ENCODE peak calls at places on chromosomes 11 and 22, in ten cellular contexts. Z is adrenal gland; L is NCI-H1417; W is activated T-cell treated with anti-CD3 and anti-CD28 coated beads for 1 hour; G is skeletal muscle cell; N is stimulated activated CD4-positive, alpha-beta T cell treated with anti-CD3 and anti-CD28 coated beads, Interleukin-2, amount 100 ng/mL, for 4 hours; O is NCI-H1930; B is cardiac fibroblast; I is RWPE1; X is astrocyte of the spinal cord. H is an unnamed sample.

GRCh38 chr22:38131399-38131798 is 20.9 kb upstream of the BAIAP2L2 start:
- DNase-seq in G (no peak), Z (no peak), X (no peak), I (no peak), N (no peak), O (no peak), B (no peak), W (no peak), L (no peak), H (no peak)

GRCh38 chr11:58192229-58192628 is 3.4 kb downstream of the OR9Q2 start:
- DNase-seq in G (no peak), W (no peak), L (no peak), X (no peak), B (no peak), I (no peak), N (no peak), Z (no peak), O (no peak), H (no peak)

GRCh38 chr11:32231909-32232493 is 141.1 kb downstream of the RCN1 start:
- DNase-seq in G (no peak), B (peak; percentile 50), Z (no peak), X (peak; percentile 16), N (no peak), W (no peak), I (peak; percentile 36), O (peak; percentile 7), L (no peak), H (no peak)

GRCh38 chr22:19177164-19178064 is 1.1 kb downstream of the SLC25A1 start:
- DNase-seq in W (no peak), L (no peak), G (no peak), X (no peak), N (no peak), B (no peak), I (no peak), Z (no peak), O (no peak), H (no peak)

GRCh38 chr11:7667460-7667859 is 5.8 kb downstream of the CYB5R2 start:
- DNase-seq in B (peak; percentile 22), L (no peak), G (no peak), I (no peak), X (peak; percentile 35), O (no peak), N (no peak), W (no peak), Z (no peak), H (no peak)

GRCh38 chr11:1158681-1159525 is 1.1 kb downstream of the MUC5AC start:
- DNase-seq in Z (no peak), N (no peak), X (no peak), L (no peak), G (no peak), W (no peak), I (no peak), O (no peak), B (no peak), H (no peak)

GRCh38 chr11:16184588-16184987 is 171.8 kb downstream of the SOX6 start:
- DNase-seq in Z (no peak), N (no peak), W (no peak), B (peak; percentile 76), G (peak; percentile 73), L (no peak), I (peak; percentile 51), O (peak; percentile 35), X (peak; percentile 81), H (peak; percentile 23)

GRCh38 chr22:20086763-20087162 is 6.7 kb downstream of the DGCR8 start:
- DNase-seq in W (no peak), B (no peak), X (no peak), O (no peak), I (no peak), Z (no peak), G (no peak), N (no peak), L (no peak), H (no peak)

GRCh38 chr11:72951193-72951592 is 137.0 kb downstream of the ATG16L2 start:
- DNase-seq in N (no peak), G (peak; percentile 33), O (no peak), X (no peak), L (no peak), B (peak; percentile 70), W (no peak), I (no peak), Z (no peak), H (no peak)

GRCh38 chr11:56890584-56891305 is 98.0 kb upstream of the OR5AK2 start:
- DNase-seq in L (no peak), N (no peak), G (no peak), I (no peak), Z (no peak), X (no peak), W (no peak), B (peak; percentile 31), O (no peak), H (no peak)

GRCh38 chr11:32586576-32587190 is 3.1 kb downstream of the EIF3M start:
- DNase-seq in I (peak; percentile 30), N (no peak), O (no peak), W (no peak), X (peak; percentile 15), B (peak; percentile 47), Z (no peak), L (no peak), G (no peak), H (no peak)

GRCh38 chr11:115616941-115617340 is 112.7 kb upstream of the CADM1 start:
- DNase-seq in W (no peak), B (no peak), O (no peak), N (no peak), L (peak; percentile 3), X (peak; percentile 95), I (no peak), Z (peak; percentile 50), G (peak; percentile 36), H (no peak)

GRCh38 chr22:45534339-45535192 is 31.9 kb downstream of the FBLN1 start:
- DNase-seq in L (no peak), O (no peak), Z (no peak), I (no peak), B (no peak), G (no peak), X (no peak), W (no peak), N (no peak), H (no peak)

GRCh38 chr11:36352919-36353318 is 56.8 kb downstream of the PRR5L start:
- DNase-seq in Z (no peak), B (no peak), G (no peak), N (no peak), X (no peak), I (no peak), W (peak; percentile 8), L (no peak), O (no peak), H (no peak)

GRCh38 chr11:62392944-62393628 is 25.7 kb upstream of the SCGB1A1 start:
- DNase-seq in O (peak; percentile 26), X (no peak), L (no peak), N (no peak), B (no peak), W (no peak), I (peak; percentile 65), G (no peak), Z (no peak), H (no peak)

GRCh38 chr11:123316003-123316402 is 114.1 kb upstream of the GRAMD1B start:
- DNase-seq in L (no peak), W (no peak), X (no peak), B (peak; percentile 36), I (no peak), G (no peak), O (no peak), N (no peak), Z (no peak), H (no peak)

GRCh38 chr11:7977251-7977917 is 9.8 kb upstream of the EIF3F start:
- DNase-seq in I (no peak), X (peak; percentile 83), W (no peak), B (peak; percentile 94), O (no peak), L (no peak), N (no peak), G (peak; percentile 78), Z (no peak), H (peak; percentile 79)

GRCh38 chr11:986270-986951 is 50.1 kb downstream of the MUC6 start:
- DNase-seq in X (no peak), L (no peak), N (no peak), Z (no peak), I (peak; percentile 45), B (no peak), W (no peak), O (no peak), G (no peak), H (no peak)

GRCh38 chr11:83722392-83722791 is 436.2 kb upstream of the CCDC90B start:
- DNase-seq in B (no peak), N (no peak), Z (no peak), O (no peak), W (no peak), I (no peak), G (no peak), L (no peak), X (no peak), H (no peak)

GRCh38 chr22:41501209-41501608 is 32.3 kb downstream of the ACO2 start:
- DNase-seq in W (no peak), G (no peak), N (no peak), B (no peak), Z (no peak), X (no peak), I (no peak), L (no peak), O (no peak), H (no peak)

GRCh38 chr22:26756675-26757293 is 99.4 kb downstream of the MIAT start:
- DNase-seq in X (peak; percentile 48), L (no peak), G (peak; percentile 4), N (peak; percentile 1), O (peak; percentile 58), B (peak; percentile 57), I (peak; percentile 13), Z (peak; percentile 70), W (peak; percentile 4), H (no peak)

H was measured in non-pigmented ciliary epithelial cell.